ENCODE peak calls at places on chromosomes 3 and 15, in six cellular contexts. J is RWPE1, K is A549, W is IMR-90, D is endothelial cell, B is lung. Z is an unnamed sample.

GRCh38 chr3:186931487-186932280 is 1.4 kb downstream of the ST6GAL1 start:
- DNase-seq in J (no peak), K (no peak), W (peak; percentile 63), D (peak; percentile 31), B (peak; percentile 73), Z (peak; percentile 31)

GRCh38 chr3:9246196-9246595 is 3.2 kb downstream of the SRGAP3 start:
- DNase-seq in J (no peak), K (no peak), W (no peak), D (no peak), B (no peak), Z (no peak)

GRCh38 chr15:99721104-99721778 is 12.0 kb downstream of the LYSMD4 start:
- DNase-seq in J (no peak), K (no peak), W (no peak), D (no peak), B (peak; percentile 49), Z (no peak)

GRCh38 chr15:101148881-101149664 is 102.8 kb downstream of the CHSY1 start:
- DNase-seq in J (no peak), K (no peak), W (no peak), D (peak; percentile 26), B (no peak), Z (no peak)

GRCh38 chr3:13581485-13582365 is 32.8 kb downstream of the FBLN2 start:
- DNase-seq in J (no peak), K (no peak), W (no peak), D (no peak), B (no peak), Z (no peak)

GRCh38 chr3:50238549-50239026 is 2.6 kb downstream of the GNAI2 start:
- DNase-seq in J (no peak), K (no peak), W (no peak), D (no peak), B (peak; percentile 90), Z (no peak)

GRCh38 chr3:114253505-114253904 is 16.1 kb upstream of the ZNF80 start:
- DNase-seq in J (no peak), K (no peak), W (no peak), D (no peak), B (no peak), Z (no peak)

GRCh38 chr15:73227433-73228056 is 141.2 kb downstream of the HCN4 start:
- DNase-seq in J (no peak), K (no peak), W (no peak), D (no peak), B (no peak), Z (no peak)

GRCh38 chr3:142828703-142829304 is 60.1 kb downstream of the PCOLCE2 start:
- DNase-seq in J (peak; percentile 57), K (peak; percentile 72), W (peak; percentile 70), D (peak; percentile 86), B (peak; percentile 75), Z (peak; percentile 63)

GRCh38 chr15:89361451-89362202 is 27.0 kb upstream of the POLG start:
- DNase-seq in J (peak; percentile 88), K (peak; percentile 96), W (peak; percentile 52), D (peak; percentile 89), B (peak; percentile 61), Z (peak; percentile 19)

GRCh38 chr15:40320931-40321371 is 2.5 kb upstream of the INAFM2 start:
- DNase-seq in J (peak; percentile 80), K (peak; percentile 72), W (peak; percentile 67), D (no peak), B (peak; percentile 60), Z (peak; percentile 53)

GRCh38 chr15:100690786-100691160 is 88.4 kb downstream of the ASB7 start:
- DNase-seq in J (no peak), K (no peak), W (no peak), D (no peak), B (no peak), Z (no peak)

GRCh38 chr3:135109681-135110080 is 314.6 kb downstream of the EPHB1 start:
- DNase-seq in J (no peak), K (no peak), W (no peak), D (no peak), B (no peak), Z (no peak)

GRCh38 chr3:60079076-60079475 is 1029.3 kb upstream of the CFAP20DC start:
- DNase-seq in J (no peak), K (no peak), W (no peak), D (no peak), B (no peak), Z (no peak)

GRCh38 chr3:16484216-16484615 is 29.3 kb downstream of the RFTN1 start:
- DNase-seq in J (no peak), K (no peak), W (peak; percentile 99), D (no peak), B (no peak), Z (peak; percentile 95)

GRCh38 chr3:158532099-158532734 is 38.8 kb upstream of the MLF1 start:
- DNase-seq in J (peak; percentile 53), K (peak; percentile 23), W (peak; percentile 70), D (peak; percentile 20), B (no peak), Z (peak; percentile 50)

GRCh38 chr3:4419920-4420319 is 47.1 kb downstream of the SUMF1 start:
- DNase-seq in J (no peak), K (no peak), W (no peak), D (no peak), B (no peak), Z (no peak)

GRCh38 chr15:92808611-92809063 is 91.5 kb upstream of the CHD2 start:
- DNase-seq in J (no peak), K (no peak), W (peak; percentile 43), D (peak; percentile 28), B (no peak), Z (peak; percentile 28)

GRCh38 chr3:154129625-154130024 is 8.4 kb downstream of the ARHGEF26 start:
- DNase-seq in J (no peak), K (no peak), W (no peak), D (no peak), B (no peak), Z (no peak)

GRCh38 chr3:125960456-125961288 is 8.3 kb upstream of the ROPN1B start:
- DNase-seq in J (no peak), K (no peak), W (no peak), D (no peak), B (no peak), Z (no peak)

GRCh38 chr15:26773917-26774316 is 1.1 kb upstream of the GABRB3 start:
- DNase-seq in J (no peak), K (peak; percentile 17), W (no peak), D (peak; percentile 16), B (no peak), Z (no peak)

GRCh38 chr3:67380118-67380517 is 274.3 kb downstream of the SUCLG2 start:
- DNase-seq in J (no peak), K (no peak), W (no peak), D (no peak), B (no peak), Z (no peak)

GRCh38 chr3:10395671-10396070 is 74.8 kb upstream of the SEC13 start:
- DNase-seq in J (no peak), K (no peak), W (no peak), D (no peak), B (no peak), Z (no peak)

GRCh38 chr3:121748638-121749275 is 784 bp downstream of the GOLGB1 start:
- DNase-seq in J (peak; percentile 14), K (peak; percentile 15), W (peak; percentile 50), D (no peak), B (peak; percentile 73), Z (peak; percentile 21)

GRCh38 chr15:89171136-89172072 is 50.0 kb downstream of the RLBP1 start:
- DNase-seq in J (peak; percentile 33), K (peak; percentile 71), W (peak; percentile 36), D (peak; percentile 78), B (peak; percentile 64), Z (peak; percentile 25)

GRCh38 chr3:183159319-183159718 is 3.2 kb downstream of the LAMP3 start:
- DNase-seq in J (no peak), K (peak; percentile 14), W (no peak), D (no peak), B (no peak), Z (no peak)
- TF ChIP-seq CTCF in J (no peak), K (no peak), W (no peak), D (no peak), B (no peak), Z (peak; percentile 17)

GRCh38 chr3:42202239-42202865 is 63.6 kb downstream of the CCK start:
- DNase-seq in J (no peak), K (no peak), W (no peak), D (no peak), B (no peak), Z (no peak)
- TF ChIP-seq CTCF in J (no peak), K (no peak), W (no peak), D (no peak), B (no peak), Z (no peak)

DNA sequence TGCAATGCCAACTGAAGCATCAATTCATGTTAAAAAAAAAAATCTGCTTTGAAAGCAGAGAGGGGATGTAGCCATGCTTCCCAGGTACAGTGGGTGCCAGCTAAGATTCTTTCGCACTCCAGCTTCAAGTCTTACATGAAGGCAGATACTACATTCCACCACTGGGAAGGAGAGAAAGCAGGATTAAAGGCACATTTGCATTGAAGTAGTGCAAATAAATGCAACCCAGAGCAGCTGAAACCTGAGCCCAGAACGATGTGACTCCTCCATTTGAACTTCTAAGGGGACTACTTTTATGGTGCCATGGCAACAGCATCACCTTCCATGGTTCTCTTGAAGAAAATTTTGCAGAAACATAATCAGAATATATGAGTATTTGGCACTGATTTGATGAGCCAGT is 19.1 kb upstream of the GJD2 start:
- DNase-seq in J (no peak), K (no peak), W (no peak), D (no peak), B (no peak), Z (no peak)
- TF ChIP-seq CTCF in J (no peak), K (no peak), W (no peak), D (no peak), B (no peak), Z (no peak)

DNA sequence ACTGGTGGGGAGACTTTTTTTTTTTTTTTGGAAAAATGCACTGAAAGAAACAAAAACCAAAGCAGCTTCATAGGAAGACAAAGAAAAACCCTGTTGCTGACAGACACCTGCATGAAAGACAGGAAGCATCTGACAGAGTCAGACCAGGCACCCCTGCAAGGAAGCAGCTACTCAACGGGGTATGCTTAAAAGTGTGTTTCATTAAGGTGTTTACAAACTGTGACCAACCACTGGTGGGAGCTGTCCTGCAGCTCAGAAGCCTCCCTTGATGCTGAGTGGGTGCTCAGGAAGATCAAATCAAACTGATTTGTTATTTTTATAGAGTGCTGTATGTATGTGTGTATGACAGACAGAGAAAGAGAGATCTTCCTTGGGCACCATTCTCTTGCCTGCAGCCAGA is 34.7 kb upstream of the AGBL1 start:
- DNase-seq in J (no peak), K (no peak), W (no peak), D (peak; percentile 4), B (no peak), Z (no peak)
- TF ChIP-seq CTCF in J (no peak), K (no peak), W (no peak), D (no peak), B (no peak), Z (no peak)

GRCh38 chr3:160757624-160758106 is 1.6 kb downstream of the PPM1L start:
- DNase-seq in J (no peak), K (no peak), W (no peak), D (no peak), B (no peak), Z (no peak)

GRCh38 chr3:160756907-160757623 is 1.0 kb downstream of the PPM1L start:
- DNase-seq in J (no peak), K (no peak), W (no peak), D (peak; percentile 22), B (no peak), Z (no peak)

GRCh38 chr3:160754855-160755747 is 930 bp upstream of the PPM1L start:
- DNase-seq in J (peak; percentile 87), K (peak; percentile 70), W (peak; percentile 88), D (peak; percentile 88), B (peak; percentile 93), Z (peak; percentile 89)

GRCh38 chr3:160755776-160756304 is at the start of gene PPM1L:
- DNase-seq in J (peak; percentile 26), K (peak; percentile 15), W (peak; percentile 12), D (peak; percentile 61), B (peak; percentile 59), Z (peak; percentile 1)

GRCh38 chr3:160758929-160759577 is 3.0 kb downstream of the PPM1L start:
- DNase-seq in J (no peak), K (no peak), W (no peak), D (no peak), B (no peak), Z (no peak)
- TF ChIP-seq CTCF in J (no peak), K (no peak), W (no peak), D (no peak), B (no peak), Z (no peak)